ENCODE peak calls at places on chromosomes 12 and 14, in six cellular contexts. A is stomach, U is ovary, C is A549, B is suprapubic skin, Y is K562. F is an unnamed sample.

GRCh38 chr14:24710403-24711063 is 76.5 kb upstream of the GZMB start:
- DNase-seq in A (peak), U (peak), C (peak), B (no peak), Y (peak), F (peak)

GRCh38 chr12:1886396-1887008 is 31.9 kb downstream of the CACNA2D4 start:
- DNase-seq in A (no peak), U (no peak), C (no peak), B (no peak), Y (no peak), F (no peak)

GRCh38 chr12:2960432-2960956 is 1.3 kb downstream of the TEAD4 start:
- DNase-seq in A (no peak), U (no peak), C (peak), B (no peak), Y (peak), F (no peak)

GRCh38 chr12:21826549-21826940 is 52.0 kb upstream of the KCNJ8 start:
- DNase-seq in A (no peak), U (no peak), C (no peak), B (no peak), Y (no peak), F (no peak)

GRCh38 chr14:53278602-53279506 is 125.7 kb upstream of the DDHD1 start:
- DNase-seq in A (no peak), U (no peak), C (peak), B (no peak), Y (peak), F (no peak)

GRCh38 chr12:229441-230191 is 15.7 kb upstream of the SLC6A12 start:
- DNase-seq in A (no peak), U (no peak), C (no peak), B (no peak), Y (no peak), F (no peak)

GRCh38 chr12:4288296-4289019 is 14.9 kb downstream of the CCND2 start:
- DNase-seq in A (no peak), U (no peak), C (no peak), B (peak), Y (no peak), F (no peak)

GRCh38 chr14:90676356-90676755 is 139.9 kb downstream of the TTC7B start:
- DNase-seq in A (no peak), U (no peak), C (no peak), B (no peak), Y (no peak), F (no peak)

GRCh38 chr12:48118491-48118890 is 673 bp upstream of the PFKM start:
- DNase-seq in A (no peak), U (no peak), C (no peak), B (no peak), Y (peak), F (no peak)

GRCh38 chr12:70603044-70603443 is 34.2 kb downstream of the PTPRB start:
- DNase-seq in A (no peak), U (no peak), C (no peak), B (no peak), Y (no peak), F (no peak)

GRCh38 chr14:105314287-105315185 is at the start of gene PACS2:
- DNase-seq in A (peak), U (peak), C (peak), B (no peak), Y (peak), F (peak)

GRCh38 chr14:33805593-33805992 is 145.3 kb downstream of the EGLN3 start:
- DNase-seq in A (no peak), U (no peak), C (no peak), B (no peak), Y (no peak), F (no peak)

GRCh38 chr14:92380131-92380530 is 57.2 kb downstream of the SLC24A4 start:
- DNase-seq in A (no peak), U (no peak), C (no peak), B (no peak), Y (no peak), F (no peak)

GRCh38 chr14:87081004-87081403 is 912.0 kb downstream of the GALC start:
- DNase-seq in A (no peak), U (no peak), C (no peak), B (no peak), Y (no peak), F (no peak)
- TF ChIP-seq EP300 in A (no peak), U (no peak), C (no peak), B (no peak), Y (no peak), F (no peak)

GRCh38 chr14:78697341-78697740 is 527.2 kb downstream of the NRXN3 start:
- DNase-seq in A (no peak), U (no peak), C (peak), B (no peak), Y (peak), F (no peak)
- TF ChIP-seq CTCF in A (peak), U (no peak), C (peak), B (no peak), Y (peak), F (no peak)

DNA sequence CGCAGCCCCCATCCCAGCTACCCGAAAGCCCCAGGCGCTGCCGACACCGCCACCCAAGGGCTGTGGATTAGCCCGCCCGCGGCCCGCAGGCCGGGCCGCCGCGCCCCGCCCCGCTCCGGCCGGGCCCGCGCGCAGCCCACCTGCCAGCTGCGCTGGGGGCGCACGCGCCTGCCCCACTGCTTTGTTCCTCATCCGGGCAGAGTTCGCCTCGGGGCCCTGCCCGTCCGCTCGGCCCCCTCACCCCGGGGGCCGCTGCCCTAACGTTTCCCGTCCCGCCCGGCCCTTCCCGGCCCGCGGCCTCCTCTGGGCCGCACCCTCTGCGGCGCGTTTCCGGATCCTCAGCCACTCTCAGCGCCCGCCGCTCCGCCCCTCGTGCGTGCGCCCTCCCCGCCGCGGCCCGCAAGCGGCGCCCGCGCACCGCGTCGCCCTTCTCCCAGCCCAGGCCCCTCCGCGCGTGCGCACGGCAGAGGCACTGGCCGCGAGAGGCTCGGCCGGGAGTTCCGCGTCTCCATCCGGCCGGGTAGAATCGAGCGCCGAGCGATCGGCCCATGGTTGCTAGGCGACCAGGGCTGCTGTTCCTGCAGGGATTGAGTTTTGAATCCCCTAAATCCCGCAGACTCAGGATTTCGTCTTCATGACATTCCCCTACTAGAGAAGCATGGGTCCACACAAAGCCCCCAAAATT is at the start of gene PRDM4:
- DNase-seq in A (peak), U (peak), C (peak), B (peak), Y (peak), F (peak)
- TF ChIP-seq POLR2A in A (no peak), U (peak), C (peak), B (peak), Y (peak), F (peak)

DNA sequence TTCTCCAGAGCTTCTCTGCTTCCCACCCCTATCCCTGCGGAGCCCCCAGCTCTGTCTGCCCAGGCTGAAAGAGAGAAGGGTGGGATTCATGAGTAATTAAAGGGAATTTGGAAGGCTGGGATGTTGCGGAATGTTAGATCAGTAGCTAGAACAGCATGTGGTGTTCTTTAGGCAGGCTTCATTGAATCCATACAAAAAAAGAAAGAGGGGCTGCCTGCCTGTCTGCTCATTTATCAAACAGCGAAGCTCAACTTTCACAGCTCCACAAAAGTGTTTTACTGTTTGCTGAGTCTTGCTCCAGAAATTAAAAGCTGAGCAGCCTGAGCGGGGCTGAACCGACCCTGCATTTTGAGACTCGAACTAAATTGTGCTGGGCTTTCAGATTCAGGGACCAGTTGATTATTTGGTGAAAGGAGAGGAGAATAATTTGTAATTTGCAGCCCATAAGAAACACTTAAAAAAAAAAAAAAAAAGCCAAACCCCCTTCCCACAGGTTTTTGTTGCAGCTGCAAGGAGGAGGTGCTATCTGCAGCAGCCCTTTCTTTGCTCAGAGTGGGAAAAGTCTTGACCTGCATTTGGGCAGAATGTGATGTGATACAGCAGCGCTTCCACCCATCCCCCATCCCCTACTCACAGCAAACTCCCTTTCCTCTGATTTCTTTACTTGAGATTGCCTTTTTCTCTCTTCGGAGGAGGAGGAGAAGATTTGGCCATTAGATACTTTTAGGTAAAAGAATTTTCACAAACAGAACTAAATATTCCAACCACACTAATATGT is 89.7 kb downstream of the RFX4 start:
- DNase-seq in A (no peak), U (no peak), C (no peak), B (no peak), Y (no peak), F (no peak)
- TF ChIP-seq EP300 in A (no peak), U (no peak), C (no peak), B (no peak), Y (no peak), F (no peak)

GRCh38 chr12:58931518-58931917 is 11.2 kb upstream of the LRIG3 start:
- DNase-seq in A (no peak), U (no peak), C (peak), B (no peak), Y (no peak), F (no peak)
- TF ChIP-seq CTCF in A (no peak), U (no peak), C (no peak), B (no peak), Y (no peak), F (no peak)

DNA sequence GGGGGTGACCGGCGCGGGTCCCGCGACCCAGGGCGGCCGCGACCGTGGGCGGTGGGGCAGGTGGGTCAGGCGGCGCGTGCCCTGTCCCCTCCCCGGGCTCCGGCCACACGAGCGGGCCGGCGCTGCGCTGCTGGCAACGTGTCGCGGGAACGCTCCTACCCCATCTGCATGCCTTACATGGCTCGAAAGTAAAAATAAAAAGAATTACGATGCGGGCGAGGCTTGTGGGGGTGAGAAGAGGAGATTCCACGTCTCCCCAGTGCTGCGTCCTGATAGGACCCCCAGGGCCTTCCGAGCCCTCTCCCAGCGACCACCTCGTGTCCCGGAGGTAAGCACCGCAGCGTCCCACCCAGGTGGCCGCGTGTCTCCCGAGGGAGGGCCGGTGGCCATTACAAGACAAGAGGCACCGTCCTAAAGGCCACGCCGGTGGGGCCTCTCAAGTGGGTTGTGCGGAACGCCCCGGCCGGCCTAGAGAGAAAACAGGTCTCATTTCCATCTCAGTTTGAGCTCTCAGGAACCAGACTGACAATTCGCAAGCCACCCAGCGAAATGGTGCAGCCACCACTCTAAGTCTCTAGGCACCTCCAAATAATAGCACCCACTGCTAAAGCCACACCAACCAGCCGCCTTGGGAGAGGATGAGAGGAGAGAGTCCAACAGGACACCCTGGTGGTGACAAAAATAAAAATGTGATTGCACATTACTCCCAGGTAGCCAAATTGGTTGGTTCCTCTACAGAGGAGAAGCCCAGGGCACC is 614 bp upstream of the FOXN3 start:
- DNase-seq in A (peak), U (peak), C (peak), B (peak), Y (peak), F (peak)
- TF ChIP-seq POLR2A in A (no peak), U (no peak), C (no peak), B (no peak), Y (no peak), F (no peak)

GRCh38 chr14:32724864-32725550 is 213.7 kb upstream of the NPAS3 start:
- DNase-seq in A (no peak), U (no peak), C (no peak), B (no peak), Y (no peak), F (no peak)
- TF ChIP-seq EP300 in A (no peak), U (no peak), C (no peak), B (no peak), Y (no peak), F (no peak)

GRCh38 chr14:72948481-72949138 is 22.3 kb downstream of the DCAF4 start:
- DNase-seq in A (peak), U (peak), C (peak), B (no peak), Y (peak), F (peak)
- TF ChIP-seq CTCF in A (peak), U (peak), C (peak), B (peak), Y (peak), F (peak)

F was measured in tibial nerve.